ENCODE peak calls at places on chromosome 22, in five cellular contexts. P is GM12865, J is upper lobe of left lung, Q is bronchial epithelial cell, U is pancreas. K is an unnamed sample.

GRCh38 chr22:50090141-50090714 is 422 bp downstream of the MOV10L1 start:
- DNase-seq in Q (no peak), P (no peak), J (peak; percentile 81), U (no peak), K (no peak)

GRCh38 chr22:35325209-35325608 is 25.5 kb downstream of the TOM1 start:
- DNase-seq in Q (no peak), U (no peak), J (no peak), P (no peak), K (no peak)

GRCh38 chr22:49632199-49633009 is 195.3 kb downstream of the BRD1 start:
- DNase-seq in Q (peak; percentile 4), J (peak; percentile 92), U (peak; percentile 67), P (no peak), K (peak; percentile 75)

GRCh38 chr22:32103648-32104326 is 55.3 kb downstream of the C22orf42 start:
- DNase-seq in Q (peak; percentile 35), P (no peak), U (no peak), J (no peak), K (no peak)

GRCh38 chr22:49936973-49937757 is 18.7 kb downstream of the CRELD2 start:
- DNase-seq in U (peak; percentile 44), Q (no peak), P (no peak), J (peak; percentile 65), K (no peak)

GRCh38 chr22:29211066-29211841 is 5.6 kb downstream of the EMID1 start:
- DNase-seq in J (no peak), P (no peak), U (no peak), Q (peak; percentile 83), K (no peak)

GRCh38 chr22:44182591-44183588 is 2.2 kb downstream of the PARVG start:
- DNase-seq in P (peak; percentile 70), J (peak; percentile 62), U (no peak), Q (no peak), K (no peak)

GRCh38 chr22:29217827-29218757 is 12.4 kb downstream of the EMID1 start:
- DNase-seq in Q (no peak), P (no peak), J (peak; percentile 46), U (no peak), K (no peak)

GRCh38 chr22:49657275-49657973 is 170.2 kb downstream of the BRD1 start:
- DNase-seq in P (peak; percentile 40), J (peak; percentile 77), Q (no peak), U (no peak), K (no peak)

GRCh38 chr22:35315855-35316745 is 16.4 kb downstream of the TOM1 start:
- DNase-seq in J (no peak), U (no peak), P (no peak), Q (no peak), K (no peak)

GRCh38 chr22:30873661-30874060 is 94.9 kb downstream of the MORC2 start:
- DNase-seq in Q (no peak), U (no peak), J (no peak), P (no peak), K (no peak)

GRCh38 chr22:41243361-41243760 is 2.6 kb upstream of the CHADL start:
- DNase-seq in P (no peak), U (no peak), Q (peak; percentile 76), J (no peak), K (no peak)

GRCh38 chr22:29157759-29158535 is 47.7 kb upstream of the EMID1 start:
- DNase-seq in J (no peak), U (no peak), Q (no peak), P (peak; percentile 50), K (no peak)

GRCh38 chr22:50299724-50300619 is 7.5 kb downstream of the PLXNB2 start:
- DNase-seq in Q (no peak), U (no peak), J (peak; percentile 87), P (no peak), K (no peak)

GRCh38 chr22:50102946-50103345 is 13.1 kb downstream of the MOV10L1 start:
- DNase-seq in P (peak; percentile 41), Q (peak; percentile 61), J (no peak), U (no peak), K (no peak)

GRCh38 chr22:28229566-28230483 is 310.8 kb upstream of the PITPNB start:
- DNase-seq in U (no peak), J (no peak), P (no peak), Q (no peak), K (no peak)

DNA sequence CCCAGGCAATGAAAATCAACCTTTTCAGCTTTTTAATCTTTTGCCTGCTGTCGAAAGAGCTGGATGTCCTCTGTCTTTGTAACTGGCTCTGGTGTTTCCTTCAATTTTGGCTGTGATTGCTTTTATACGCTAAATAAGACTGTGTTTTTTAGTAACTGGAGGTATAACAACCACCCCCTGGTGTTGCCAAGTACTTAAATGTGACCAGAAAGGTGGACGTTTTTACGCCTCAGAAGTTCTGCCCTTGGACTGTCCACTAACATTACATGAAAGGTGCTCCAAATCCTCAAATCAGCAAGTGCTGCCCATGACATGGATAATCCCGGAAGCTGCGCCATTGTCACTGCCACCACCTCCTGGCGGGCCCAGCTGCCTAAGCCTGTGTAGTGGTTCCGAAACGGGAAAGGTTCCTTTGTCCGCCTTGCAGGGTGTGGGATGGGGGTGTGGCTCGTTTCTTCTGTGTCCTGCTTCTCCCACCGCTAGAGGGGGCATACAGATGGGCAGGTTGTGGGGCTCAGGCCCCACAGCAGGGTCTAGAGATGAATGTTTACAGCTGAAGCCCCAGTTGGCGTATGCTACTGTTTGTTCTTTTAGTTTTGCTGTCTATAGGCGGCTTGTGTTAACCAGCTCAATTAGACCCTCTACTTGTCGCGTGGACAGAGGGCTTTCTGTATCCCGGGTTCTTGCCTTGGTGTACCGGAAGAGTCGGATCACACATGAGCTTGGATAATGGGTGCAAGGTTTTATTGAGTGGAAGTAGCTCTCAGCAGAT is 82.2 kb upstream of the SEPTIN5 start:
- DNase-seq in J (no peak), Q (peak; percentile 34), U (no peak), P (peak; percentile 33), K (peak; percentile 84)
- TF ChIP-seq CTCF in J (peak; percentile 19), Q (peak; percentile 61), U (no peak), P (peak; percentile 39), K (peak; percentile 89)

GRCh38 chr22:36985490-36985889 is 33.8 kb downstream of the TST start:
- DNase-seq in P (no peak), Q (no peak), U (no peak), J (no peak), K (no peak)

GRCh38 chr22:36979511-36979910 is 39.7 kb downstream of the TST start:
- DNase-seq in J (no peak), Q (no peak), U (no peak), P (no peak), K (no peak)

GRCh38 chr22:36979016-36979415 is 40.2 kb downstream of the TST start:
- DNase-seq in Q (no peak), U (no peak), P (no peak), J (no peak), K (no peak)

GRCh38 chr22:36981247-36981775 is 37.9 kb downstream of the TST start:
- DNase-seq in P (no peak), Q (no peak), J (peak; percentile 62), U (no peak), K (no peak)

GRCh38 chr22:36982136-36982535 is 37.1 kb downstream of the TST start:
- DNase-seq in J (no peak), U (no peak), Q (no peak), P (no peak), K (peak; percentile 49)
- TF ChIP-seq CTCF in J (no peak), U (no peak), Q (no peak), P (no peak), K (peak; percentile 43)

GRCh38 chr22:39809772-39810557 is 83.6 kb downstream of the ENTHD1 start:
- DNase-seq in J (no peak), Q (no peak), P (peak; percentile 9), U (no peak), K (no peak)

GRCh38 chr22:39802682-39803081 is 90.9 kb downstream of the ENTHD1 start:
- DNase-seq in U (no peak), P (no peak), Q (no peak), J (no peak), K (no peak)

GRCh38 chr22:39805117-39805516 is 88.4 kb downstream of the ENTHD1 start:
- DNase-seq in P (no peak), U (no peak), J (no peak), Q (no peak), K (no peak)

DNA sequence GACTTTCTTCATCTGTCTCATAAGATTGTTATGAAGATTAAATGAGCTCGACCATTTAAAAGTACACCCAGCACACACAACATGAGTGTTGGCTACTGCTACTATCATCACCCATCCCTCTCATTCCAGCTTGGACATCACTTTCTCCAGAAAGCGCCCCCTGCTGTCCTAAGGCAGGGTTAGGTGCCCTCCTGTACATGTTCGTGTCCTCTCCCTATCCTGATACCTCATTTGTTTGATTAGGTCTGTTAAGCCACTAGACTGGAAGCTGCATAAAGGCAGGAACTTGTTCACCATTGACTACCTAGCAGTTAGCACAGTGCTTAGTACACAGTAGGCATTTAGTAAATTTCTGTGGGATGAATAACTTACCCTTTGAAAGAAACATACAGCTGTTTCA is 85.5 kb downstream of the ENTHD1 start:
- DNase-seq in P (peak; percentile 36), Q (peak; percentile 11), J (no peak), U (no peak), K (peak; percentile 58)
- TF ChIP-seq CTCF in P (peak; percentile 22), Q (peak; percentile 36), J (no peak), U (no peak), K (peak; percentile 65)

GRCh38 chr22:45460288-45461109 is 42.2 kb upstream of the FBLN1 start:
- DNase-seq in U (no peak), P (no peak), Q (no peak), J (peak; percentile 62), K (no peak)

GRCh38 chr22:45456811-45457210 is 43.3 kb downstream of the RIBC2 start:
- DNase-seq in J (no peak), Q (no peak), U (no peak), P (no peak), K (no peak)

GRCh38 chr22:45458532-45458931 is 44.2 kb upstream of the FBLN1 start:
- DNase-seq in U (no peak), J (no peak), Q (no peak), P (no peak), K (no peak)

GRCh38 chr22:45459235-45459634 is 43.4 kb upstream of the FBLN1 start:
- DNase-seq in P (no peak), J (no peak), Q (no peak), U (no peak), K (no peak)

DNA sequence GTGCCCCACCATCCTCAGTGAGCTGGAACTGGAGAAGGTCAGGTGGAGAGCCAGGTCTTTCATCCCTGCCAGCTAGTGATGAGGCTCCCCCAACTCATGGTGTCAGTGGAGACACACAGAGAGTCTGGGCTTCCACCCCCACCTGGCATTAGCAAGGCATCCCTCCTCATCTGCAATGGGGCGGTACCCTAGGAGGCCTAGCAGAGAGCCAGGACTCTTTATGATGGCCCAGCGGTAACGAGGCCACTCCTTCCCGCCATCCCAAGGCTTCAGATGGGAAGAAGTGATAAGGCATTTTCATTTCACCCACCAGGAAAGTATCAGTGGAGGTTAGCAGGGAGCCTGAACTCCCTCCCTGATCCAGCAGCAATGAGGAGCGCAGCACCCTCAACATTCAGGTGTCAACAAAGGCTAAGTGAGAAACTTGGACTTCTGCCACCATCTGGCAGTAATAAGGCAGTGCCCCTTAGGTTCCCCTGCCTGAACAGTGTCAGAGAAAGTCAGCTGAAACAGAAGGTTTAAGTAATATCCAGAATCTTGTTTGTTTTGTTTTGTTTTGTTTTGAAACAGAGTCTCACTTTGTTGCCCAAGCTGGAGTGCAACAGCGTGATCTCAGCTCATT is 40.5 kb upstream of the FBLN1 start:
- DNase-seq in P (peak; percentile 33), J (no peak), U (no peak), Q (no peak), K (no peak)
- TF ChIP-seq CTCF in P (no peak), J (no peak), U (no peak), Q (no peak), K (peak; percentile 42)

K was measured in BE2C.